ENCODE peak calls at places on chromosomes 12 and 14, in five cellular contexts. Q, I, Z, E and Y are unnamed samples.

GRCh38 chr12:27226319-27226984 is 17.6 kb upstream of the STK38L start:
- DNase-seq in Q (no peak), I (no peak), Z (no peak), E (no peak), Y (no peak)

GRCh38 chr14:100865682-100866591 is 37.6 kb downstream of the RTL1 start:
- DNase-seq in Q (no peak), I (no peak), Z (no peak), E (no peak), Y (no peak)

GRCh38 chr12:15796493-15797141 is 7.4 kb upstream of the EPS8 start:
- DNase-seq in Q (no peak), I (no peak), Z (no peak), E (no peak), Y (no peak)

GRCh38 chr12:75701859-75702258 is 190.4 kb upstream of the KRR1 start:
- DNase-seq in Q (no peak), I (no peak), Z (no peak), E (no peak), Y (no peak)

GRCh38 chr12:65895759-65896656 is 71.7 kb downstream of the HMGA2 start:
- DNase-seq in Q (no peak), I (no peak), Z (no peak), E (no peak), Y (no peak)

GRCh38 chr14:99734406-99735051 is 50.4 kb downstream of the CYP46A1 start:
- DNase-seq in Q (peak), I (no peak), Z (no peak), E (peak), Y (no peak)

GRCh38 chr14:38205414-38205813 is 2.3 kb upstream of the SSTR1 start:
- DNase-seq in Q (no peak), I (no peak), Z (no peak), E (no peak), Y (no peak)

GRCh38 chr12:108587826-108588225 is 10.1 kb downstream of the TMEM119 start:
- DNase-seq in Q (no peak), I (no peak), Z (no peak), E (no peak), Y (no peak)

GRCh38 chr14:68959035-68959434 is 20.1 kb downstream of the ACTN1 start:
- DNase-seq in Q (no peak), I (no peak), Z (no peak), E (no peak), Y (no peak)

GRCh38 chr12:21334100-21334499 is 617 bp downstream of the SLCO1A2 start:
- DNase-seq in Q (no peak), I (no peak), Z (no peak), E (no peak), Y (no peak)

GRCh38 chr14:63470877-63471565 is 72.2 kb downstream of the PPP2R5E start:
- DNase-seq in Q (no peak), I (peak), Z (peak), E (no peak), Y (no peak)

GRCh38 chr12:54135621-54136027 is 53.2 kb downstream of the SMUG1 start:
- DNase-seq in Q (no peak), I (no peak), Z (no peak), E (no peak), Y (no peak)

GRCh38 chr14:64730681-64731080 is 26.5 kb downstream of the PLEKHG3 start:
- DNase-seq in Q (no peak), I (no peak), Z (no peak), E (no peak), Y (no peak)

GRCh38 chr12:109927622-109928021 is 27.5 kb downstream of the TCHP start:
- DNase-seq in Q (no peak), I (no peak), Z (peak), E (peak), Y (peak)

GRCh38 chr12:131280426-131280825 is 326.7 kb downstream of the ADGRD1 start:
- DNase-seq in Q (no peak), I (no peak), Z (no peak), E (no peak), Y (no peak)

GRCh38 chr12:11723993-11724392 is 74.5 kb downstream of the ETV6 start:
- DNase-seq in Q (peak), I (no peak), Z (no peak), E (peak), Y (no peak)

GRCh38 chr14:32932921-32933622 is 5.6 kb upstream of the NPAS3 start:
- DNase-seq in Q (no peak), I (no peak), Z (no peak), E (peak), Y (no peak)

GRCh38 chr12:88934163-88934747 is 354.0 kb upstream of the KITLG start:
- DNase-seq in Q (no peak), I (no peak), Z (no peak), E (no peak), Y (no peak)

GRCh38 chr14:56821807-56822615 is 11.7 kb upstream of the OTX2 start:
- DNase-seq in Q (no peak), I (no peak), Z (no peak), E (no peak), Y (no peak)

GRCh38 chr14:95507701-95508103 is 8.7 kb downstream of the SYNE3 start:
- DNase-seq in Q (peak), I (no peak), Z (no peak), E (no peak), Y (no peak)

GRCh38 chr12:53074999-53075370 is 4.2 kb downstream of the SPRYD3 start:
- DNase-seq in Q (no peak), I (no peak), Z (no peak), E (no peak), Y (no peak)

GRCh38 chr14:67457782-67458181 is 30.7 kb downstream of the TMEM229B start:
- DNase-seq in Q (peak), I (no peak), Z (no peak), E (peak), Y (no peak)

GRCh38 chr12:2886768-2887450 is 3.8 kb upstream of the TULP3 start:
- DNase-seq in Q (no peak), I (no peak), Z (no peak), E (no peak), Y (no peak)

GRCh38 chr14:38197001-38197760 is 10.5 kb upstream of the SSTR1 start:
- DNase-seq in Q (no peak), I (no peak), Z (no peak), E (no peak), Y (no peak)

GRCh38 chr12:12428961-12429657 is 72.2 kb downstream of the BORCS5 start:
- DNase-seq in Q (no peak), I (no peak), Z (no peak), E (no peak), Y (no peak)

GRCh38 chr14:105894978-105895881 is 368.8 kb downstream of the TMEM121 start:
- DNase-seq in Q (no peak), I (no peak), Z (no peak), E (peak), Y (no peak)

GRCh38 chr14:53615254-53615653 is 341.4 kb downstream of the BMP4 start:
- DNase-seq in Q (no peak), I (no peak), Z (no peak), E (no peak), Y (no peak)

GRCh38 chr14:53609009-53609408 is 347.6 kb downstream of the BMP4 start:
- DNase-seq in Q (no peak), I (no peak), Z (no peak), E (no peak), Y (no peak)

GRCh38 chr14:53610947-53611346 is 345.7 kb downstream of the BMP4 start:
- DNase-seq in Q (no peak), I (no peak), Z (no peak), E (no peak), Y (no peak)

GRCh38 chr14:53608369-53608768 is 348.3 kb downstream of the BMP4 start:
- DNase-seq in Q (peak), I (no peak), Z (peak), E (no peak), Y (no peak)

GRCh38 chr14:53613404-53614253 is 343.0 kb downstream of the BMP4 start:
- DNase-seq in Q (no peak), I (peak), Z (peak), E (peak), Y (peak)
- TF ChIP-seq POLR2A in Q (no peak), I (peak), Z (no peak), E (peak), Y (peak)

GRCh38 chr12:56476972-56477432 is 8.6 kb downstream of the SPRYD4 start:
- DNase-seq in Q (no peak), I (no peak), Z (no peak), E (peak), Y (no peak)

GRCh38 chr12:56474389-56474788 is 6.0 kb downstream of the SPRYD4 start:
- DNase-seq in Q (no peak), I (no peak), Z (no peak), E (no peak), Y (no peak)

GRCh38 chr12:56476143-56476542 is 7.8 kb downstream of the SPRYD4 start:
- DNase-seq in Q (no peak), I (no peak), Z (no peak), E (no peak), Y (no peak)

GRCh38 chr12:56479625-56480024 is 8.3 kb downstream of the GLS2 start:
- DNase-seq in Q (no peak), I (no peak), Z (no peak), E (no peak), Y (no peak)

DNA sequence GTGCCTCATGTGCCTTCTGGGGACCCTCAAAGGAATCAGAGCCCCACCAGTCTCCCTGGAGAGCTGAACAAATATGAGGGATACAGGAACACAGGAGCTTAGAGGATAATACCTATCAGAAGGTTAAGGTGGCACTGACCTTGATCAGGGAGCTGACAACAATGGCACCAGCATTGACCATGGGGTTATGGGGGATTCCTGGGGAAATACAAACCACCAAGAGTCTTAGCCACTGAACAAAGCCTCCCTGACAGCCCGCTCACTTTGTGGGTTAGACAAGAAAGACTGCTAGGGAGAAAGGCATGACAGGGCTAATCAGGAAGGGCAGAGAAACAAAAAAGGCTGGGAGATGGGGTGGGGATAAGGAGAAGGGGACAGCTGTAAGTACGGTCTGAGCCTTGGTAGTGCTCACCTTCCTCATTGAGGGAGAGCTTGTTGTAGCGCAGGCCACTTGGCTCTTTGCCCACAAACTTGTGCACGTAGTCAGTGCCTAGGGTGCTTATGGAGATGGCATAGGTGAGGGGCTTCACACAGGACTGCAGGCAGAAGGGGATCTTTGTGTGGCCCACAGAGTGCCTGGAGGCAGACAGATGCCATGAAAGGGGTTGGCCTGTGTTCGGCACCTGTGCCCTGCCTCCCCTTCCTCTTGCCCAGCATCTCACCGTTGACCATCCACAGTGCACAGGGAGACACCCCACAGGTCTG is 9.3 kb downstream of the SPRYD4 start:
- DNase-seq in Q (no peak), I (no peak), Z (no peak), E (peak), Y (no peak)
- TF ChIP-seq POLR2A in Q (no peak), I (peak), Z (no peak), E (no peak), Y (peak)

GRCh38 chr12:68236421-68237059 is 10.9 kb upstream of the IL26 start:
- DNase-seq in Q (no peak), I (peak), Z (peak), E (peak), Y (no peak)
- TF ChIP-seq POLR2A in Q (no peak), I (no peak), Z (no peak), E (no peak), Y (no peak)

GRCh38 chr14:61516125-61516740 is 179.1 kb upstream of the HIF1A start:
- DNase-seq in Q (no peak), I (no peak), Z (no peak), E (no peak), Y (no peak)
- TF ChIP-seq POLR2A in Q (no peak), I (no peak), Z (no peak), E (no peak), Y (no peak)

DNA sequence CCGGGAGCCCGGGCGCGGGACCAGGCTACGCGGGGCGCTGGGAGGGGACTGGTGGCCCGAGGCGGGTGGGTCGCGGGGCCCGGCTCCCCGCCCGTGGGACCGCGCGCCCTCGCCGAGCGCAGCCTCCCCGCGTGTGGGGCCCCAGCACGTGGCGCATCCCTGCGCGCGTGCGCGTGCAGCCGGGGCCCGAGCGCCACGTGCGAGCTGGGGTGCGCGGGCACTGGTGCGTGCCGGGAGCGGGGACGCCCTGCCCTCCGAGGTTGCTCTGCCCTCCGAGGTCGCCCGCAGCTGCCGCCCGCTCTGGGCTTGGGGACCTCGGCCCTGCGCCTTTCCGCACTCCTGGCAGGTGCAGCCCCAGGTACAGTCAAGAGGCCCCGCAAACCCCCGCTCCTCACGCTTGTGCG is 365 bp upstream of the CCDC88C start:
- DNase-seq in Q (no peak), I (no peak), Z (peak), E (peak), Y (no peak)
- TF ChIP-seq POLR2A in Q (no peak), I (peak), Z (no peak), E (no peak), Y (no peak)